ENCODE peak calls at places on chromosomes 7 and 10, in four cellular contexts. One of them, this sample, is unnamed.
A peak's percentile ranks its signal among the peaks of the same experiment; 100 is the strongest.

GRCh38 chr7:66583696-66584095 is 45.0 kb upstream of the KCTD7 start:
- DNase-seq in HCT116: no peak
- DNase-seq in H1: no peak
- DNase-seq in NT2/D1: no peak
- DNase-seq in this sample: no peak

GRCh38 chr7:66615699-66616098 is 13.0 kb upstream of the KCTD7 start:
- DNase-seq in HCT116: no peak
- DNase-seq in NT2/D1: no peak
- DNase-seq in H1: no peak
- DNase-seq in this sample: no peak

GRCh38 chr7:64114791-64115190 is 69.6 kb downstream of the ZNF727 start:
- DNase-seq in H1: no peak
- DNase-seq in NT2/D1: no peak
- DNase-seq in HCT116: no peak
- DNase-seq in this sample: no peak

GRCh38 chr7:158469396-158470051 is 118.1 kb downstream of the PTPRN2 start:
- DNase-seq in NT2/D1: peak; percentile 69
- DNase-seq in H1: no peak
- DNase-seq in HCT116: no peak
- DNase-seq in this sample: no peak

GRCh38 chr10:101222683-101223273 is 6.5 kb downstream of the LBX1 start:
- DNase-seq in H1: no peak
- DNase-seq in HCT116: no peak
- DNase-seq in NT2/D1: no peak
- DNase-seq in this sample: peak; percentile 65

GRCh38 chr10:53997953-53998352 is 803.1 kb downstream of the PCDH15 start:
- DNase-seq in HCT116: no peak
- DNase-seq in H1: no peak
- DNase-seq in NT2/D1: no peak
- DNase-seq in this sample: peak; percentile 29

GRCh38 chr7:28768577-28769147 is 189.5 kb downstream of the TRIL start:
- DNase-seq in HCT116: no peak
- DNase-seq in NT2/D1: no peak
- DNase-seq in H1: no peak
- DNase-seq in this sample: no peak

GRCh38 chr7:55307123-55307916 is 57.8 kb upstream of the LANCL2 start:
- DNase-seq in HCT116: peak; percentile 3
- DNase-seq in H1: no peak
- DNase-seq in NT2/D1: no peak
- DNase-seq in this sample: no peak

GRCh38 chr10:82668266-82668665 is 793.3 kb downstream of the NRG3 start:
- DNase-seq in HCT116: no peak
- DNase-seq in NT2/D1: no peak
- DNase-seq in H1: no peak
- DNase-seq in this sample: no peak

GRCh38 chr7:151740180-151740845 is 136.6 kb downstream of the PRKAG2 start:
- DNase-seq in H1: no peak
- DNase-seq in NT2/D1: no peak
- DNase-seq in HCT116: no peak
- DNase-seq in this sample: no peak

GRCh38 chr7:158809596-158809995 is 19.7 kb downstream of the ESYT2 start:
- DNase-seq in HCT116: no peak
- DNase-seq in H1: no peak
- DNase-seq in NT2/D1: no peak
- DNase-seq in this sample: no peak

GRCh38 chr7:156764766-156765165 is 124.2 kb downstream of the RNF32 start:
- DNase-seq in NT2/D1: no peak
- DNase-seq in HCT116: no peak
- DNase-seq in H1: no peak
- DNase-seq in this sample: no peak

DNA sequence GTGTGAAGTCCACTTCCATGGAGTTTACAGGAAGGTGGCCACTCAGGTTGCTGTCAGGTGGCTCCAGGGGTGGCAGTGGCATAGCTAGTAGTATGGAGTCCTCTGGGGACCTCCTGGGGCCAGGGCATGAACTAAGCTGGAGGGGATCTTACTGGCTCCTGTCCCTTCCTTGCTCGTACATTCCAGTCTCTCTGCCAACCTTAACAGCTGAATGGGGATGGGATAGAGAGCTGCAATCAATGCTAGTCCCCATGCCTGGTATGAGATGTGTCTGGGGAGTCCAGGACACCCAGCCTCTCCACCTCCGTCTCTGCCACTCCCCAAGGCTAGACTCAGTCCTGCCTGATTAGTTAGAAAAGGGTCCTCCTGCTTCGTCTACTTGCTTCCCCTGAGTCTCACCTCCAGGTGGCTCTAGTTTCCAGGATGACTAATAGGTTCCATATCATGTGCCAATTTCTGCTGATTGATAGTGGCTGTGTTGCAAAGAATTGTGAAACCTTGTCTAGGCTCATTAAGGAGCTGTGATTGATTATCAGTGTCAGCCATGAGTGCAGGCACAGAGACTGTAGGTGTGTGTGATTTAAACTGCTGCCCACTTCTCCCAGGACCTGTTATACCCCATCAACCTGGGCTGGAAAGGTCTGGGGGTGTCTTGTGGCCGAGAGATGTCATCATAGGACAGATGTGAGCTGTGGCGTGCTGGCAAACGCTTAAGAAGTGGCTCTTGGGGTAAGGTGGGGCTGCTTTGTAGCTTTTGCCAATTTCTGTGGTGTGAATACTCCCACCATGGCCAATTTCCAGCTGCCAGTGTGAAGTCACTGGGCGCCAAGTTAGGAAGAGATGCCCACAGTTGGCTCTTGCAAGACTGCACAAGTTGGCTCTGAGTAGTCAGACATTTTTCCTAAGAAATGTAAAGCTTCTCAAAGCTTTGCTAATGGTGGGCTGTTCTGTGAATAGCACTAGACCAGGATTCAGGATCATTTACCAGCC is 59.8 kb downstream of the COL13A1 start:
- DNase-seq in HCT116: peak; percentile 94
- DNase-seq in H1: no peak
- DNase-seq in NT2/D1: no peak
- DNase-seq in this sample: no peak
- TF ChIP-seq YY1 in HCT116: no peak
- TF ChIP-seq YY1 in H1: no peak
- TF ChIP-seq YY1 in NT2/D1: no peak
- TF ChIP-seq YY1 in this sample: no peak

GRCh38 chr7:30473903-30474302 is 4.7 kb downstream of the NOD1 start:
- DNase-seq in HCT116: no peak
- DNase-seq in H1: peak; percentile 1
- DNase-seq in NT2/D1: no peak
- DNase-seq in this sample: no peak
- H3K4me1 ChIP-seq in HCT116: no peaks in the 10 kb centered on the region
- H3K4me1 ChIP-seq in H1: peaks cover 10% of the 10 kb centered on the region
- H3K4me1 ChIP-seq in NT2/D1: peaks cover 9% of the 10 kb centered on the region
- H3K4me1 ChIP-seq in this sample: peaks cover 13% of the 10 kb centered on the region

GRCh38 chr7:116434820-116435341 is 64.7 kb upstream of the CAV2 start:
- DNase-seq in NT2/D1: no peak
- DNase-seq in HCT116: peak; percentile 53
- DNase-seq in H1: no peak
- DNase-seq in this sample: no peak

GRCh38 chr7:116432517-116432916 is 67.0 kb upstream of the CAV2 start:
- DNase-seq in H1: no peak
- DNase-seq in NT2/D1: no peak
- DNase-seq in HCT116: no peak
- DNase-seq in this sample: no peak

GRCh38 chr7:116433246-116433645 is 66.3 kb upstream of the CAV2 start:
- DNase-seq in H1: no peak
- DNase-seq in NT2/D1: no peak
- DNase-seq in HCT116: no peak
- DNase-seq in this sample: no peak

GRCh38 chr7:116429986-116430619 is 69.4 kb upstream of the CAV2 start:
- DNase-seq in H1: no peak
- DNase-seq in NT2/D1: no peak
- DNase-seq in HCT116: no peak
- DNase-seq in this sample: no peak

DNA sequence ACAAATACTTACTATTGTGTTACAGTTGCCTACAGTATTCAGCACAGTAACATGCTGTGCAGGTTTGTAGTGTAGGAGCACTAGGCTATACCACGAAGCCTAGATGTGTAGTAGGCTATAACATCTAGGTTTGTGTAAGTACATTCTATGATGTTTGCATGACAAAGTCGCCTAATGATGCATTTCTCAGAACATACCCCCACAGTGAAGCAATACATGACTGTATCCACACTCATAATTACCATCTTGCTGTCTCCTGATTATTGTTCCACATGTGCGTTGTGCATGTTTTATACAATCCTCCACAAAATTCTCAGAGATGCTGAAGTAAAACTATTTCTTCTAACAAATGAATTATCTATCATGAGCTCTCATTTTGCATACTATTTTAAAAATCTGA is 67.8 kb upstream of the CAV2 start:
- DNase-seq in H1: no peak
- DNase-seq in HCT116: no peak
- DNase-seq in NT2/D1: no peak
- DNase-seq in this sample: no peak
- TF ChIP-seq YY1 in H1: no peak
- TF ChIP-seq YY1 in HCT116: no peak
- TF ChIP-seq YY1 in NT2/D1: no peak
- TF ChIP-seq YY1 in this sample: no peak

DNA sequence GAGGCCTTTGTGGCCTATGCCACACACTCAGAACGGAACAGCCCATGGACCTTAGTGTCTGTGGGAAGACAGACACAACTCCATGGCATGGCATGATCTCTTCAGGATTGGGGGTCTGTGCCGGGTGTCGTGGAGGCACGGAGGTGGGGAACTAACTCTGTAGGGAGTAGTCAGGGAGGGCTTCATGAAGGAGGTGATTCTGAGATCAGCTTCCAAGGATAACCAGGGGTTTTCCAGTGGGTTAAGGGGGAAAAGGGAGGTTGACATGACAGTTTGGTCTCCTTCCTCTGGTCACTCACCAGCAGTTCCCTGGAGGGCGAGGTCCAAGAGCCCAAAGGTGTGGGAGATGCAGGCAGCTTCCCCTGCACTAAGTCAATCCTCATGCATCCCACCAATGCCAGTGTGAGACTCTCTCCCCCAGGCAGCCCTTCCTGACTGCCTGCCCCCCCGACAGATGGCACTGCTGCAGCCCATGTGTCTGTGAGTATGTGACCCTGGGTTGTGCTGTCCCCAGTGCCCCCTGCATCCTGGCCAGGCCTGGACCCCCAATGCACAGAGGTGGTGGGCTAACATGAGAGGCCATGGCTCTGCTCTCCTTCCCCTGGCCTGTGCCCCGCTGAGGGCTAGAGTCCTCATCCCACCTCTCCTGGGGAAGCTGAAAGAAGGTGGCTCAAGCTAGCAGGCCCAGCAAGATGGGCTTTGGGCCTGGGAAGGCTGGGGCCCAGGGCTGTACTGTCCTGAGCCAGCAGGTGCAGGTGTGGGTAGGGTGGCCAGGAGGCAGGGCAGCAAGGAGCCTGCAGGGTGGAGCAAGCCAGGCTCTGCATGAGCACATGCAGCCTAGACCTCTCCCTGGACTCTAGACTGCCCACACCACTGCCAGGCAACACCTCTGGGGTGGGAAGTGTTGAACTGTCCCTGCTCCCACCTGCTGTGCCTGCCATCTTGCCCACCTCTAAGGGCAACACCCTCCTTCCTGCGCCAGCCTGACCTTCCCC is 39.7 kb downstream of the RASGEF1A start:
- DNase-seq in H1: peak; percentile 37
- DNase-seq in HCT116: no peak
- DNase-seq in NT2/D1: no peak
- DNase-seq in this sample: no peak
- H3K4me1 ChIP-seq in H1: peaks cover 14% of the 10 kb centered on the region
- H3K4me1 ChIP-seq in HCT116: peaks cover 6% of the 10 kb centered on the region
- H3K4me1 ChIP-seq in NT2/D1: peaks cover 11% of the 10 kb centered on the region
- H3K4me1 ChIP-seq in this sample: no peaks in the 10 kb centered on the region